ENCODE peak calls at places on chromosome 20, in six cellular contexts. K is brain microvascular endothelial cell; I is ascending aorta; M is left ventricle myocardium inferior; L is MM.1S; V is CD8-positive, alpha-beta T cell. P is an unnamed sample.
A peak's percentile ranks its signal among the peaks of the same experiment; 100 is the strongest.

GRCh38 chr20:56373942-56374341 is 15.2 kb downstream of the FAM210B start:
- DNase-seq in M (no peak), V (no peak), K (peak; percentile 91), L (no peak), I (no peak), P (peak; percentile 73)

GRCh38 chr20:49276201-49276894 is 1.5 kb downstream of the ZNFX1 start:
- DNase-seq in I (peak; percentile 72), L (no peak), V (peak; percentile 65), K (peak; percentile 36), M (no peak), P (peak; percentile 51)

GRCh38 chr20:731891-732560 is 36.3 kb downstream of the SLC52A3 start:
- DNase-seq in M (no peak), K (no peak), V (no peak), L (no peak), I (no peak), P (no peak)

GRCh38 chr20:38109657-38110524 is 55.2 kb downstream of the TGM2 start:
- DNase-seq in M (peak; percentile 81), I (peak; percentile 94), K (peak; percentile 99), L (no peak), V (no peak), P (peak; percentile 70)

GRCh38 chr20:62129731-62130531 is 7.7 kb downstream of the LSM14B start:
- DNase-seq in M (no peak), K (no peak), V (no peak), L (no peak), I (no peak), P (no peak)

GRCh38 chr20:8331740-8332412 is 199.8 kb downstream of the PLCB1 start:
- DNase-seq in K (peak; percentile 70), I (no peak), L (no peak), M (peak; percentile 19), V (no peak), P (no peak)

GRCh38 chr20:24100370-24101011 is 111.9 kb upstream of the GGTLC1 start:
- DNase-seq in M (peak; percentile 28), I (no peak), V (peak; percentile 59), K (peak; percentile 76), L (peak; percentile 78), P (peak; percentile 48)

GRCh38 chr20:6866741-6867140 is 99.3 kb downstream of the BMP2 start:
- DNase-seq in V (no peak), M (no peak), K (no peak), L (no peak), I (no peak), P (no peak)

GRCh38 chr20:13222319-13222716 is 1.2 kb downstream of the ISM1 start:
- DNase-seq in L (no peak), M (no peak), V (no peak), I (no peak), K (no peak), P (no peak)
- H3K4me3 ChIP-seq in L (peak overlapping the region; percentile 49), M (peak overlapping the region; percentile 71), V (peak overlapping the region; percentile 57), I (peak overlapping the region; percentile 73), K (no peak overlapping the region), P (peak overlapping the region; percentile 33)

GRCh38 chr20:50392138-50392866 is 117.9 kb upstream of the PTPN1 start:
- DNase-seq in L (no peak), I (no peak), K (no peak), V (peak; percentile 66), M (no peak), P (no peak)

GRCh38 chr20:50394569-50394968 is 115.6 kb upstream of the PTPN1 start:
- DNase-seq in K (no peak), I (no peak), M (no peak), L (no peak), V (no peak), P (no peak)

GRCh38 chr20:50391444-50392137 is 118.6 kb upstream of the PTPN1 start:
- DNase-seq in M (no peak), I (no peak), K (no peak), V (no peak), L (no peak), P (no peak)

GRCh38 chr20:50393990-50394561 is 116.1 kb upstream of the PTPN1 start:
- DNase-seq in V (no peak), M (no peak), I (no peak), K (no peak), L (no peak), P (no peak)

DNA sequence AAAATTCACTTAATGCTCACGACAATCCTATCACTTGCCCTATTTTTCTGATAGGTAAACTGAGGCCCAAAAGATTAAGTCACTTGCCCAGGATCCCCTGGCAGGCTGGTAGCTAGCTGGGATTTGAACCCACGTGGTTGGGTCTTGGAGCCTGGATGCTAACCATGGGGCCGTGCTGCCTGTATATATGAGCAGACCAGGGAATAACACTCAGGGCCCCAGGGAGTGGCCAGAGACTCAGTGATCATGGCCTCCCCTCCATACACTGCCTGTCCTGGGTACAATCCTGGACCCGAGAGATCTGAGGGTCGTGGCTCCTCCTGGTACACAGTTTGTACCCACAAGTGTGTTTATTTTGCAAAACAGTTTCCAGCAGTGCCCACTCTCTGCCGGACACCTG is 116.9 kb upstream of the PTPN1 start:
- DNase-seq in L (no peak), K (no peak), I (no peak), M (no peak), V (no peak), P (no peak)
- TF ChIP-seq CTCF in L (no peak), K (no peak), I (no peak), M (no peak), V (no peak), P (no peak)

DNA sequence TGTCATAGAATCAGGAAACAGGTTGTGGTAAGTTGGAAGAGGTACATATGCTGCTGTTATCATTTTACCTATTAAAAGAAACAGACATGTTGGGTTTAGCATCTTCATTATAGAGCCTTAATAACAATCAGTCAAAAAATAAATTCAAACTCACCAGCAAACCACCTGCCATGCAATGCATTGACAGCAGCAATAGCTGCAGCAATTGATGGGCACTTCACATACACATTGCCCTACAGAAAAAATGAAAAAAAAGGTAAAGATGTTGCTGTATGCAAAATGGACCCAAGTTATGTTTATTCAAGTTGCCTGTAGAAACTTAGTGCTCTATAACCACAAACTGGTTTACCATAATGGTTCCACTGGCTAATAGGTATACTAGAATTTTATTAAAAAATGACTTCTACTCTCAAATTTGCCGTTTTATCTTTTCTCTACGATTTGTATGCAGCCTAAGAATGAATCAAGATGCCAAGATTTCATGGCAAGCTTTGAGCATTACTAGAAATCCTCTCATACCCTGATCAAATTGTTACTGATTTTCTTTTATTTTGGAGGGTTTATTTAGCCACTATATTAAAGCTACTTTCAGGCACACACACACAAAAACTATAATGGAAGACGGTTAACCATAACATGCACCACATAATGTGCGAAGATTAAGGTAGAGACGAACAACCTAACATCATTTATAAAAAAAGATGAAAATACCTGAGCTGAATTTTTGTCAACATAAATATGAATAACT is 5.5 kb downstream of the ROMO1 start:
- DNase-seq in M (no peak), K (no peak), V (no peak), I (no peak), L (no peak), P (no peak)
- H3K36me3 ChIP-seq in M (peaks cover 89% of the 10 kb centered on the region), K (peaks cover 67% of the 10 kb centered on the region), V (peaks cover 41% of the 10 kb centered on the region), I (peaks cover 78% of the 10 kb centered on the region), L (peaks cover 27% of the 10 kb centered on the region), P (peaks cover 2% of the 10 kb centered on the region)

GRCh38 chr20:5678769-5679168 is 71.4 kb upstream of the SHLD1 start:
- DNase-seq in L (no peak), I (no peak), K (no peak), M (no peak), V (no peak), P (no peak)
- H3K4me3 ChIP-seq in L (no peak overlapping the region), I (no peak overlapping the region), K (no peak overlapping the region), M (no peak overlapping the region), V (no peak overlapping the region), P (no peak overlapping the region)

GRCh38 chr20:10674684-10675455 is 1.1 kb upstream of the JAG1 start:
- DNase-seq in L (peak; percentile 86), V (no peak), I (peak; percentile 89), M (peak; percentile 84), K (peak; percentile 64), P (no peak)
- TF ChIP-seq CTCF in L (peak; percentile 77), V (no peak), I (peak; percentile 96), M (peak; percentile 90), K (peak; percentile 85), P (peak; percentile 90)

DNA sequence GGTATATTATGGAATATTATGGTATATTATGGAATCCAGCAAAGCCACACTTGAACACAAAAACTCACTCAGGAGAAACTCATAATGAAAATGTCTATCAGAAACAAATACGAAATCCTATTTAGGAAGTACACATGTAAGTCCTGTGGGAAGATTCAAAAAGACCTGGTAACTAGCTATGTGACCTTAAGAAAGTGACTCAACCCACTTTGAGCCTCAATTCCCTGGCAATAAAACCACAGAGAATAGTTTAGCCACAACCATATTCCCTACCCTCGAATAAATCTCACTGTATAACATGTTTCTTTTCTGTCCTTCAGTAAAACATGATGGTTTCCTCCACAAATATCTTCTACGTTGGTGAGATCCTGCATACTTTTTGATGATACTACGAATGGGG is 56.4 kb downstream of the ZMYND8 start:
- DNase-seq in M (no peak), V (no peak), I (no peak), K (peak; percentile 31), L (no peak), P (no peak)
- H3K36me3 ChIP-seq in M (peaks cover 34% of the 10 kb centered on the region), V (peaks cover 7% of the 10 kb centered on the region), I (peaks cover 34% of the 10 kb centered on the region), K (peaks cover 64% of the 10 kb centered on the region), L (peaks cover 21% of the 10 kb centered on the region), P (no peaks in the 10 kb centered on the region)

GRCh38 chr20:21099653-21100589 is 6.2 kb downstream of the LINC00237 start:
- DNase-seq in M (peak; percentile 40), K (no peak), I (no peak), V (peak; percentile 38), L (peak; percentile 29), P (no peak)
- H3K4me3 ChIP-seq in M (peak overlapping the region; percentile 62), K (peak overlapping the region; percentile 12), I (peak overlapping the region; percentile 61), V (peak overlapping the region; percentile 66), L (peak overlapping the region; percentile 71), P (no peak overlapping the region)